ENCODE peak calls at places on chromosomes 3 and 15, in seven cellular contexts. One of them, this sample, is unnamed.

GRCh38 chr3:153192327-153192726 is 30.3 kb downstream of the RAP2B start:
- DNase-seq in stimulated activated CD4-positive, alpha-beta T cell treated with anti-CD3 and anti-CD28 coated beads, TNF-alpha, amount 100 ng/mL, for 48 hours: no peak
- DNase-seq in neural progenitor cell: no peak
- DNase-seq in tibial artery: no peak
- DNase-seq in LoVo: no peak
- DNase-seq in GDM1: no peak
- DNase-seq in effector CD4-positive, alpha-beta T cell: no peak
- DNase-seq in this sample: no peak

GRCh38 chr3:150096700-150097587 is 126.2 kb upstream of the PFN2 start:
- DNase-seq in effector CD4-positive, alpha-beta T cell: no peak
- DNase-seq in LoVo: no peak
- DNase-seq in GDM1: no peak
- DNase-seq in stimulated activated CD4-positive, alpha-beta T cell treated with anti-CD3 and anti-CD28 coated beads, TNF-alpha, amount 100 ng/mL, for 48 hours: no peak
- DNase-seq in tibial artery: no peak
- DNase-seq in neural progenitor cell: peak; percentile 59
- DNase-seq in this sample: no peak

GRCh38 chr3:177201707-177202397 is 4.6 kb upstream of the TBL1XR1 start:
- DNase-seq in tibial artery: no peak
- DNase-seq in effector CD4-positive, alpha-beta T cell: peak; percentile 33
- DNase-seq in GDM1: no peak
- DNase-seq in stimulated activated CD4-positive, alpha-beta T cell treated with anti-CD3 and anti-CD28 coated beads, TNF-alpha, amount 100 ng/mL, for 48 hours: no peak
- DNase-seq in neural progenitor cell: no peak
- DNase-seq in LoVo: no peak
- DNase-seq in this sample: no peak

GRCh38 chr3:141401584-141402475 is 33.5 kb downstream of the ZBTB38 start:
- DNase-seq in GDM1: no peak
- DNase-seq in tibial artery: peak; percentile 75
- DNase-seq in LoVo: peak; percentile 41
- DNase-seq in stimulated activated CD4-positive, alpha-beta T cell treated with anti-CD3 and anti-CD28 coated beads, TNF-alpha, amount 100 ng/mL, for 48 hours: peak; percentile 40
- DNase-seq in neural progenitor cell: peak; percentile 73
- DNase-seq in effector CD4-positive, alpha-beta T cell: no peak
- DNase-seq in this sample: no peak

GRCh38 chr3:188123170-188123920 is 30.6 kb upstream of the LPP start:
- DNase-seq in stimulated activated CD4-positive, alpha-beta T cell treated with anti-CD3 and anti-CD28 coated beads, TNF-alpha, amount 100 ng/mL, for 48 hours: no peak
- DNase-seq in GDM1: no peak
- DNase-seq in LoVo: no peak
- DNase-seq in effector CD4-positive, alpha-beta T cell: no peak
- DNase-seq in neural progenitor cell: no peak
- DNase-seq in tibial artery: no peak
- DNase-seq in this sample: no peak

GRCh38 chr3:98095870-98096269 is 8.9 kb downstream of the OR5AC2 start:
- DNase-seq in stimulated activated CD4-positive, alpha-beta T cell treated with anti-CD3 and anti-CD28 coated beads, TNF-alpha, amount 100 ng/mL, for 48 hours: no peak
- DNase-seq in LoVo: no peak
- DNase-seq in tibial artery: no peak
- DNase-seq in GDM1: no peak
- DNase-seq in effector CD4-positive, alpha-beta T cell: no peak
- DNase-seq in neural progenitor cell: peak; percentile 38
- DNase-seq in this sample: no peak

GRCh38 chr15:98799991-98800390 is 151.7 kb downstream of the IGF1R start:
- DNase-seq in effector CD4-positive, alpha-beta T cell: no peak
- DNase-seq in GDM1: no peak
- DNase-seq in tibial artery: no peak
- DNase-seq in LoVo: peak; percentile 21
- DNase-seq in stimulated activated CD4-positive, alpha-beta T cell treated with anti-CD3 and anti-CD28 coated beads, TNF-alpha, amount 100 ng/mL, for 48 hours: no peak
- DNase-seq in neural progenitor cell: no peak
- DNase-seq in this sample: no peak

GRCh38 chr3:186772886-186773417 is 10.4 kb upstream of the EIF4A2 start:
- DNase-seq in LoVo: no peak
- DNase-seq in neural progenitor cell: peak; percentile 19
- DNase-seq in tibial artery: peak; percentile 86
- DNase-seq in effector CD4-positive, alpha-beta T cell: peak; percentile 43
- DNase-seq in stimulated activated CD4-positive, alpha-beta T cell treated with anti-CD3 and anti-CD28 coated beads, TNF-alpha, amount 100 ng/mL, for 48 hours: peak; percentile 64
- DNase-seq in GDM1: no peak
- DNase-seq in this sample: no peak

GRCh38 chr3:46668591-46668990 is 24.9 kb downstream of the ALS2CL start:
- DNase-seq in GDM1: no peak
- DNase-seq in stimulated activated CD4-positive, alpha-beta T cell treated with anti-CD3 and anti-CD28 coated beads, TNF-alpha, amount 100 ng/mL, for 48 hours: no peak
- DNase-seq in tibial artery: peak; percentile 38
- DNase-seq in LoVo: no peak
- DNase-seq in effector CD4-positive, alpha-beta T cell: no peak
- DNase-seq in neural progenitor cell: no peak
- DNase-seq in this sample: no peak

GRCh38 chr3:28050895-28051294 is 190.5 kb upstream of the CMC1 start:
- DNase-seq in stimulated activated CD4-positive, alpha-beta T cell treated with anti-CD3 and anti-CD28 coated beads, TNF-alpha, amount 100 ng/mL, for 48 hours: peak; percentile 30
- DNase-seq in LoVo: peak; percentile 82
- DNase-seq in effector CD4-positive, alpha-beta T cell: no peak
- DNase-seq in neural progenitor cell: no peak
- DNase-seq in GDM1: no peak
- DNase-seq in tibial artery: no peak
- DNase-seq in this sample: no peak

GRCh38 chr3:24830230-24831152 is 335.8 kb upstream of the THRB start:
- DNase-seq in tibial artery: no peak
- DNase-seq in LoVo: no peak
- DNase-seq in effector CD4-positive, alpha-beta T cell: no peak
- DNase-seq in neural progenitor cell: peak; percentile 55
- DNase-seq in stimulated activated CD4-positive, alpha-beta T cell treated with anti-CD3 and anti-CD28 coated beads, TNF-alpha, amount 100 ng/mL, for 48 hours: no peak
- DNase-seq in GDM1: no peak
- DNase-seq in this sample: peak; percentile 73

GRCh38 chr15:79025201-79025600 is 65.4 kb downstream of the RASGRF1 start:
- DNase-seq in stimulated activated CD4-positive, alpha-beta T cell treated with anti-CD3 and anti-CD28 coated beads, TNF-alpha, amount 100 ng/mL, for 48 hours: no peak
- DNase-seq in effector CD4-positive, alpha-beta T cell: no peak
- DNase-seq in LoVo: no peak
- DNase-seq in GDM1: peak; percentile 36
- DNase-seq in tibial artery: no peak
- DNase-seq in neural progenitor cell: peak; percentile 24
- DNase-seq in this sample: peak; percentile 70

GRCh38 chr3:123332124-123332641 is 116.7 kb downstream of the ADCY5 start:
- DNase-seq in neural progenitor cell: no peak
- DNase-seq in effector CD4-positive, alpha-beta T cell: no peak
- DNase-seq in GDM1: no peak
- DNase-seq in stimulated activated CD4-positive, alpha-beta T cell treated with anti-CD3 and anti-CD28 coated beads, TNF-alpha, amount 100 ng/mL, for 48 hours: no peak
- DNase-seq in LoVo: no peak
- DNase-seq in tibial artery: peak; percentile 74
- DNase-seq in this sample: no peak

GRCh38 chr15:25176616-25176923 is 221.8 kb downstream of the SNRPN start:
- DNase-seq in tibial artery: no peak
- DNase-seq in stimulated activated CD4-positive, alpha-beta T cell treated with anti-CD3 and anti-CD28 coated beads, TNF-alpha, amount 100 ng/mL, for 48 hours: no peak
- DNase-seq in LoVo: no peak
- DNase-seq in effector CD4-positive, alpha-beta T cell: no peak
- DNase-seq in neural progenitor cell: no peak
- DNase-seq in GDM1: no peak
- DNase-seq in this sample: peak; percentile 3

GRCh38 chr3:194675081-194675640 is 3.2 kb upstream of the LSG1 start:
- DNase-seq in effector CD4-positive, alpha-beta T cell: no peak
- DNase-seq in neural progenitor cell: no peak
- DNase-seq in stimulated activated CD4-positive, alpha-beta T cell treated with anti-CD3 and anti-CD28 coated beads, TNF-alpha, amount 100 ng/mL, for 48 hours: peak; percentile 55
- DNase-seq in tibial artery: no peak
- DNase-seq in GDM1: no peak
- DNase-seq in LoVo: no peak
- DNase-seq in this sample: no peak

GRCh38 chr3:125608419-125608818 is 13.1 kb upstream of the OSBPL11 start:
- DNase-seq in stimulated activated CD4-positive, alpha-beta T cell treated with anti-CD3 and anti-CD28 coated beads, TNF-alpha, amount 100 ng/mL, for 48 hours: no peak
- DNase-seq in effector CD4-positive, alpha-beta T cell: no peak
- DNase-seq in tibial artery: no peak
- DNase-seq in GDM1: no peak
- DNase-seq in LoVo: no peak
- DNase-seq in neural progenitor cell: no peak
- DNase-seq in this sample: no peak

GRCh38 chr15:65766422-65767263 is 25.4 kb downstream of the DENND4A start:
- DNase-seq in GDM1: no peak
- DNase-seq in neural progenitor cell: no peak
- DNase-seq in tibial artery: no peak
- DNase-seq in LoVo: peak; percentile 34
- DNase-seq in stimulated activated CD4-positive, alpha-beta T cell treated with anti-CD3 and anti-CD28 coated beads, TNF-alpha, amount 100 ng/mL, for 48 hours: no peak
- DNase-seq in effector CD4-positive, alpha-beta T cell: no peak
- DNase-seq in this sample: no peak

GRCh38 chr3:15339786-15340215 is 7.4 kb upstream of the SH3BP5 start:
- DNase-seq in GDM1: no peak
- DNase-seq in stimulated activated CD4-positive, alpha-beta T cell treated with anti-CD3 and anti-CD28 coated beads, TNF-alpha, amount 100 ng/mL, for 48 hours: no peak
- DNase-seq in LoVo: no peak
- DNase-seq in neural progenitor cell: no peak
- DNase-seq in tibial artery: no peak
- DNase-seq in effector CD4-positive, alpha-beta T cell: no peak
- DNase-seq in this sample: no peak

GRCh38 chr15:76803049-76803571 is 102.0 kb downstream of the SCAPER start:
- DNase-seq in LoVo: no peak
- DNase-seq in GDM1: no peak
- DNase-seq in stimulated activated CD4-positive, alpha-beta T cell treated with anti-CD3 and anti-CD28 coated beads, TNF-alpha, amount 100 ng/mL, for 48 hours: no peak
- DNase-seq in effector CD4-positive, alpha-beta T cell: no peak
- DNase-seq in neural progenitor cell: no peak
- DNase-seq in tibial artery: no peak
- DNase-seq in this sample: no peak

GRCh38 chr3:25588441-25589103 is 76.1 kb downstream of the TOP2B start:
- DNase-seq in tibial artery: no peak
- DNase-seq in stimulated activated CD4-positive, alpha-beta T cell treated with anti-CD3 and anti-CD28 coated beads, TNF-alpha, amount 100 ng/mL, for 48 hours: no peak
- DNase-seq in LoVo: no peak
- DNase-seq in effector CD4-positive, alpha-beta T cell: no peak
- DNase-seq in GDM1: no peak
- DNase-seq in neural progenitor cell: no peak
- DNase-seq in this sample: no peak

GRCh38 chr3:165754219-165755007 is 82.8 kb downstream of the BCHE start:
- DNase-seq in LoVo: no peak
- DNase-seq in stimulated activated CD4-positive, alpha-beta T cell treated with anti-CD3 and anti-CD28 coated beads, TNF-alpha, amount 100 ng/mL, for 48 hours: no peak
- DNase-seq in neural progenitor cell: no peak
- DNase-seq in tibial artery: no peak
- DNase-seq in effector CD4-positive, alpha-beta T cell: no peak
- DNase-seq in GDM1: no peak
- DNase-seq in this sample: no peak

GRCh38 chr3:43081796-43082195 is 24.1 kb downstream of the POMGNT2 start:
- DNase-seq in effector CD4-positive, alpha-beta T cell: no peak
- DNase-seq in tibial artery: no peak
- DNase-seq in GDM1: no peak
- DNase-seq in neural progenitor cell: no peak
- DNase-seq in LoVo: no peak
- DNase-seq in stimulated activated CD4-positive, alpha-beta T cell treated with anti-CD3 and anti-CD28 coated beads, TNF-alpha, amount 100 ng/mL, for 48 hours: no peak
- DNase-seq in this sample: no peak

GRCh38 chr3:138867996-138868395 is 33.3 kb upstream of the PIK3CB start:
- DNase-seq in stimulated activated CD4-positive, alpha-beta T cell treated with anti-CD3 and anti-CD28 coated beads, TNF-alpha, amount 100 ng/mL, for 48 hours: no peak
- DNase-seq in neural progenitor cell: no peak
- DNase-seq in tibial artery: no peak
- DNase-seq in effector CD4-positive, alpha-beta T cell: no peak
- DNase-seq in LoVo: no peak
- DNase-seq in GDM1: no peak
- DNase-seq in this sample: no peak

GRCh38 chr15:61422773-61423172 is 193.7 kb upstream of the RORA start:
- DNase-seq in GDM1: no peak
- DNase-seq in neural progenitor cell: no peak
- DNase-seq in tibial artery: no peak
- DNase-seq in LoVo: no peak
- DNase-seq in effector CD4-positive, alpha-beta T cell: no peak
- DNase-seq in stimulated activated CD4-positive, alpha-beta T cell treated with anti-CD3 and anti-CD28 coated beads, TNF-alpha, amount 100 ng/mL, for 48 hours: no peak
- DNase-seq in this sample: no peak

GRCh38 chr3:52712291-52713212 is 6.6 kb downstream of the SPCS1 start:
- DNase-seq in stimulated activated CD4-positive, alpha-beta T cell treated with anti-CD3 and anti-CD28 coated beads, TNF-alpha, amount 100 ng/mL, for 48 hours: no peak
- DNase-seq in GDM1: no peak
- DNase-seq in neural progenitor cell: no peak
- DNase-seq in tibial artery: no peak
- DNase-seq in LoVo: no peak
- DNase-seq in effector CD4-positive, alpha-beta T cell: no peak
- DNase-seq in this sample: no peak

GRCh38 chr3:131903988-131904415 is 130.8 kb downstream of the CPNE4 start:
- DNase-seq in effector CD4-positive, alpha-beta T cell: no peak
- DNase-seq in stimulated activated CD4-positive, alpha-beta T cell treated with anti-CD3 and anti-CD28 coated beads, TNF-alpha, amount 100 ng/mL, for 48 hours: no peak
- DNase-seq in LoVo: no peak
- DNase-seq in neural progenitor cell: no peak
- DNase-seq in tibial artery: no peak
- DNase-seq in GDM1: no peak
- DNase-seq in this sample: no peak

GRCh38 chr15:92095691-92096090 is 242.2 kb downstream of the SLCO3A1 start:
- DNase-seq in effector CD4-positive, alpha-beta T cell: peak; percentile 9
- DNase-seq in GDM1: peak; percentile 33
- DNase-seq in stimulated activated CD4-positive, alpha-beta T cell treated with anti-CD3 and anti-CD28 coated beads, TNF-alpha, amount 100 ng/mL, for 48 hours: no peak
- DNase-seq in neural progenitor cell: no peak
- DNase-seq in LoVo: no peak
- DNase-seq in tibial artery: no peak
- DNase-seq in this sample: no peak

GRCh38 chr15:36430721-36431265 is 148.6 kb upstream of the CDIN1 start:
- DNase-seq in tibial artery: no peak
- DNase-seq in stimulated activated CD4-positive, alpha-beta T cell treated with anti-CD3 and anti-CD28 coated beads, TNF-alpha, amount 100 ng/mL, for 48 hours: no peak
- DNase-seq in GDM1: no peak
- DNase-seq in LoVo: no peak
- DNase-seq in neural progenitor cell: no peak
- DNase-seq in effector CD4-positive, alpha-beta T cell: no peak
- DNase-seq in this sample: no peak

GRCh38 chr15:98859149-98859548 is 148.4 kb downstream of the PGPEP1L start:
- DNase-seq in GDM1: no peak
- DNase-seq in effector CD4-positive, alpha-beta T cell: no peak
- DNase-seq in stimulated activated CD4-positive, alpha-beta T cell treated with anti-CD3 and anti-CD28 coated beads, TNF-alpha, amount 100 ng/mL, for 48 hours: no peak
- DNase-seq in neural progenitor cell: no peak
- DNase-seq in LoVo: no peak
- DNase-seq in tibial artery: no peak
- DNase-seq in this sample: no peak

GRCh38 chr3:170622369-170623159 is 36.7 kb upstream of the SLC7A14 start:
- DNase-seq in GDM1: no peak
- DNase-seq in neural progenitor cell: no peak
- DNase-seq in LoVo: no peak
- DNase-seq in tibial artery: no peak
- DNase-seq in stimulated activated CD4-positive, alpha-beta T cell treated with anti-CD3 and anti-CD28 coated beads, TNF-alpha, amount 100 ng/mL, for 48 hours: no peak
- DNase-seq in effector CD4-positive, alpha-beta T cell: no peak
- DNase-seq in this sample: peak; percentile 80

GRCh38 chr15:69554321-69554961 is 101.8 kb downstream of the RPLP1 start:
- DNase-seq in LoVo: peak; percentile 86
- DNase-seq in stimulated activated CD4-positive, alpha-beta T cell treated with anti-CD3 and anti-CD28 coated beads, TNF-alpha, amount 100 ng/mL, for 48 hours: no peak
- DNase-seq in tibial artery: no peak
- DNase-seq in GDM1: no peak
- DNase-seq in neural progenitor cell: no peak
- DNase-seq in effector CD4-positive, alpha-beta T cell: no peak
- DNase-seq in this sample: no peak

GRCh38 chr3:123229145-123229544 is 27.4 kb downstream of the SEC22A start:
- DNase-seq in stimulated activated CD4-positive, alpha-beta T cell treated with anti-CD3 and anti-CD28 coated beads, TNF-alpha, amount 100 ng/mL, for 48 hours: no peak
- DNase-seq in GDM1: no peak
- DNase-seq in LoVo: no peak
- DNase-seq in effector CD4-positive, alpha-beta T cell: no peak
- DNase-seq in tibial artery: no peak
- DNase-seq in neural progenitor cell: no peak
- DNase-seq in this sample: no peak

GRCh38 chr15:50234764-50235163 is 30.8 kb downstream of the HDC start:
- DNase-seq in neural progenitor cell: no peak
- DNase-seq in GDM1: no peak
- DNase-seq in effector CD4-positive, alpha-beta T cell: no peak
- DNase-seq in LoVo: no peak
- DNase-seq in tibial artery: no peak
- DNase-seq in stimulated activated CD4-positive, alpha-beta T cell treated with anti-CD3 and anti-CD28 coated beads, TNF-alpha, amount 100 ng/mL, for 48 hours: no peak
- DNase-seq in this sample: no peak

GRCh38 chr15:49379996-49380395 is 43.0 kb upstream of the FGF7 start:
- DNase-seq in LoVo: no peak
- DNase-seq in neural progenitor cell: no peak
- DNase-seq in tibial artery: no peak
- DNase-seq in stimulated activated CD4-positive, alpha-beta T cell treated with anti-CD3 and anti-CD28 coated beads, TNF-alpha, amount 100 ng/mL, for 48 hours: no peak
- DNase-seq in GDM1: peak; percentile 35
- DNase-seq in effector CD4-positive, alpha-beta T cell: no peak
- DNase-seq in this sample: no peak

GRCh38 chr15:52392008-52392687 is 96.5 kb upstream of the MYO5C start:
- DNase-seq in effector CD4-positive, alpha-beta T cell: no peak
- DNase-seq in neural progenitor cell: no peak
- DNase-seq in GDM1: no peak
- DNase-seq in stimulated activated CD4-positive, alpha-beta T cell treated with anti-CD3 and anti-CD28 coated beads, TNF-alpha, amount 100 ng/mL, for 48 hours: no peak
- DNase-seq in LoVo: no peak
- DNase-seq in tibial artery: no peak
- DNase-seq in this sample: no peak

GRCh38 chr3:55461896-55462295 is 25.2 kb downstream of the WNT5A start:
- DNase-seq in LoVo: no peak
- DNase-seq in stimulated activated CD4-positive, alpha-beta T cell treated with anti-CD3 and anti-CD28 coated beads, TNF-alpha, amount 100 ng/mL, for 48 hours: no peak
- DNase-seq in neural progenitor cell: no peak
- DNase-seq in GDM1: no peak
- DNase-seq in tibial artery: no peak
- DNase-seq in effector CD4-positive, alpha-beta T cell: no peak
- DNase-seq in this sample: no peak